ENCODE peak calls at places on chromosomes 4 and X, in four cellular contexts. O is mesendoderm, E is H1, Z is H9. P is an unnamed sample. For H3K4me1, the result is how much of the 10 kb centered on the place peaks cover.

GRCh38 chr4:54439831-54440243 is 210.7 kb downstream of the PDGFRA start:
- DNase-seq in E (no peak), O (no peak), Z (no peak), P (peak)

GRCh38 chr4:117010695-117011094 is 74.7 kb downstream of the TRAM1L1 start:
- DNase-seq in O (no peak), E (no peak), Z (no peak), P (no peak)

GRCh38 chrX:132638313-132638712 is 149.5 kb upstream of the MBNL3 start:
- DNase-seq in Z (no peak), O (no peak), E (no peak), P (no peak)

GRCh38 chr4:175282407-175282806 is 364.2 kb downstream of the ADAM29 start:
- DNase-seq in Z (no peak), O (no peak), E (no peak), P (peak)

GRCh38 chr4:156799121-156799589 is 172.4 kb downstream of the PDGFC start:
- DNase-seq in E (no peak), O (peak), Z (no peak), P (peak)

GRCh38 chrX:72006461-72006860 is 95.8 kb downstream of the NHSL2 start:
- DNase-seq in E (no peak), Z (peak), O (no peak), P (no peak)

GRCh38 chr4:121217385-121217784 is 53.3 kb upstream of the TNIP3 start:
- DNase-seq in Z (no peak), O (no peak), E (no peak), P (peak)

GRCh38 chr4:18052158-18052557 is 30.6 kb upstream of the LCORL start:
- DNase-seq in Z (no peak), O (no peak), E (no peak), P (peak)

DNA sequence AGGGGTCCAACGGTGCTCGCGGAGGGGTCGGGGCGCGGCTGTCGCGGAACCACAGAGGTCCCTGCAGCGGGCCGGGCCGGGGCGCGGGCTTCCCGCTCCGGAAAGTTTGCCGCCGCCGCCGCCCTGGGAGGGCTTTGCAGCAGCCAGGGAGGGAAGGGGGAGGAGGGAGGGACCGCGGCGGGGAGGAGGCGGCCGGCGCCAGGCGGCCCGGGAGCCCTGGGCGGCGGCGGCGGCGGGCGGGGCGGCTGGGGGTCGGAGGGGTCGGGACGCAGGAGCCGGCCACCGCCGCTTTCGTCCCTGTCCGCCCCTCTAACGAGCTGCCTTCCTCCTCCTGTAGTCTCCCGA is 375 bp downstream of the FGFR3 start:
- DNase-seq in E (no peak), Z (no peak), O (peak), P (no peak)
- H4K8ac ChIP-seq in E (peak), Z (no peak), O (no peak), P (no peak)

GRCh38 chrX:6244666-6245065 is 16.0 kb upstream of the NLGN4X start:
- DNase-seq in Z (no peak), E (no peak), O (no peak), P (no peak)
- H4K5ac ChIP-seq in Z (no peak), E (no peak), O (no peak), P (no peak)

DNA sequence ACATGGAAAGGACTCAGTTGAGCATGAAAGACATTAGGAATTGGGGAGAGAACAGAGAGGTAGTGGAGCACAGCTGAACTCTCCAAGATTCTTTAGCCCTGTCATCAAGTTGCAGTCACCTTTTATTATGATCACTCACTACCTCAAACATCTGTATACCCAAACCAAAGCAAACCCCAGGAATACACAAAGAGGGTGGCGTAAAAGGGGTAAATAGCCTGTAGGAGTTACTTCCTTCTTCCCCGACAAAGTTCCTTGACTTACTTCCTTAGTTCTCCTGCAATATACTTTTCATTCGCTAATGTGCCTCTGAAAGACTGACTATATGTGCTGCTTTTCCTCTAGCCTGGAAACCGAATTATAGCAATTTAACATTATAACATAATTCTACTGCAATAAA is 159.9 kb downstream of the SPRY1 start:
- DNase-seq in O (no peak), Z (no peak), E (no peak), P (no peak)
- H3K4me1 ChIP-seq in O (under half), Z (under half), E (under half), P (under half)

DNA sequence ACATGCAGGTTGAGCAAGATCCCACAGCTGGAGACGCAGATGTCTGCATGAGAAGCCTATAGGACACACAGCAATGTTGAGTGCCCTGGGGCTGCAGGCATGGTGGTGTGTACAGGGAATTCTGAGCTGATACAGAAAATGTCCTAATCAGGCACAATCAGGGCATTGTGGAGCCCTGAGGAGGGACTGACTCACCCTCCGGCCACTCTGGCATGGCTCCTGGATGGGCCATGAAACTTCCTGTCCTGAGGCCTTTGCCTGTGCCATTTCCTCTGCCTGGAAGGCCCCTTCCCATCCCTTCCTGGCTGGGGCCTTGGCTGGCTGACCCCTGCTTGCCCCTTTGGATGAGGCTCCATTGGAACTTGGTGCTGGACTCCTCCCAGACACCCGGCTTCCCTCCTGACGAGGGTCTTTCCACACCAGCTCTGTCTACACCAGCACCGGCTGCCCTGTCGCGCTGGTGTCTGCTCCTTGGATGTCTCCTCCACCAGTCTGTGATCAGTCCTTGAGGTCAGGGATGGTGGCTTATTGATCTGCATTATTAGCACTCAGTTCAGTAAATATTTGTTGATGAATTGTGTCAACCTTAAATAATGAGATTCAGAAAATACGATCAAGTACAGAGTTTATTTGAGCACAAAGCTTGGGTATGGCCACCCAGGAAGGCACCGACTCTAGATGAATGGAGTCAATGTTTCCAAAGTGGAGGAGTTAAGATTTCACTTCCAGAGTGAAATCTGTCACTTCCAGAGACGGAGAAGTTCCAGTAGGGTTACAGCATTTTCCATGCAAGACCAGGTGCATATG is 16.8 kb upstream of the AFAP1 start:
- DNase-seq in E (no peak), O (no peak), Z (no peak), P (peak)
- H4K8ac ChIP-seq in E (no peak), O (no peak), Z (no peak), P (peak)

DNA sequence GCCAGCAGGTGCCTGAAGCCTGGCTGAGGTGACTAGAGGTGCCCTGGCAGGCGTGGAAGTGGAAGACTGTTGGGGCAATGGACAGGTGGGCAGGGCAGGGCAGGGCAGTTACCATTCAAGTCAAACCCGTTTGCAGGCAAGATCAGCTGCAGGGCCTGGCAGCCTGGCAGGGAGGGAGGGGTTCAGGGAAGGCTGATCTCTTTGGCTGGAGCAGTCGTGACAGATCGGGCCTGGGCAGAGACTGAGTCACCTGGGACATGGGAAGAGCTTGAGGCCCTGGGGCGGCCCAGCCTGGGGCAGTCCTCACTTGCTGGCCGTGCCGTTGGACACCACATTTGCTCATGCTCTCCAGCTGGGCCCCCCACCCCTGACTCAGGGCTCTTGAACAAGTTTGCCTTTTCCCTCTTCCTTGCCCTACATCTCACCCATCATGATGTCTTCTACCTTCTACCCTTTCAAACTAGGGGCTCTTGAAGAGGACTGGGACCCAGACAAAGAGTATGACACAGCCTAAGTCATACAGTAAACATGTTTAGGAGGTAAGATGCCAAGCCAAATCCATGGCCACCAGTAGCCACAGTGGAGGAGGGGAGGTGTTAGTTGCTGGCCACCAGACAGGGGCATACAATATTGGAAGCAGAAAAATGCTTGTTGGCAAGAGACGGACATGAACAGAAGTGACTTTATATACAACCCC is 2.0 kb upstream of the ZNF185 start:
- DNase-seq in Z (no peak), O (no peak), E (no peak), P (no peak)
- H4K5ac ChIP-seq in Z (no peak), O (no peak), E (no peak), P (no peak)

GRCh38 chrX:148024425-148025148 is 43.5 kb downstream of the FMR1NB start:
- DNase-seq in Z (no peak), O (no peak), E (no peak), P (no peak)
- H3K4me1 ChIP-seq in Z (under half), O (under half), E (under half), P (under half)

GRCh38 chrX:54639346-54640102 is 109.5 kb downstream of the GNL3L start:
- DNase-seq in E (peak), O (peak), Z (peak), P (peak)
- H4K8ac ChIP-seq in E (no peak), O (no peak), Z (no peak), P (peak)

DNA sequence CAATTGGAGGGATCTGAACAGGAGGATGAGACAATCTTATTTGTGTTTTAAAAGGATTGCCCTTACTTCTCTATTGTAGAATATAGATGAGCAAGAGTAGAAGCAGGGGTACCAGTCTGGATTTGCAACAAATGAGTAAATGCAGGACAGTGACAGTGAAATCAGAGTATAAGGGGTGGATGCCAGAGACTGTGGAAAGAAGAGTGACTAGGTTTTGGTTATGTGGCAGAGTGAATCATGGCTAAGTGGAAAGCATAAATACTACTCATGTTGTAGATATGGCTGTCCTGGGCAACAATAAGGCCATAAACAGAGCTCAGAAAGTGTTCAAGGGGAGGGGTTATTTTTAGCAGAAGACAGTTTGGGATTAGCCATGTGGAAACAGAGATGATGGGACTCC is 6.0 kb upstream of the VSIG4 start:
- DNase-seq in Z (no peak), E (no peak), O (no peak), P (no peak)
- H4K5ac ChIP-seq in Z (no peak), E (no peak), O (no peak), P (no peak)

DNA sequence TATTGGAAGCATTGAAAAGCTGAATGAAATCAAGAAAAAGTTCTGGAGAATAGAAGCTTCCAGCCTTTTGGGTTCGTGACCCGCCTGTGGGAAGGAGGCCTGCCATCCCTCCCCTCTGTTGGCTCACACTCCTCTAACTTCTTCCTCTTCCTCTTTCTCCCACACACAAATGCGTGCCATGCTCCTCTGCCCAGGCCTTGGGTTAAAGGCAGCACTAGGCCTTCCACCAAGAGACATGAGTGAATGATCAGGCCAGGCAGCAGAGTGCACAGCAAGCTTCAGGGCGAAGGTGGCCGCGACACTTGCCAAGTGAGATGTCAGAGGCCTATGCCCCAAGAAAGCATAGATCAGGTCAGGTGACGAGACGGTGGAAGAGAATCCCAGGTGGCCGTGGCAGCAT is 38.4 kb downstream of the FAM193A start:
- DNase-seq in O (no peak), Z (no peak), E (no peak), P (no peak)
- H3K4me1 ChIP-seq in O (under half), Z (under half), E (under half), P (under half)

P was measured in IMR-90.